ENCODE peak calls at places on chromosome 4, in seven cellular contexts. A, B, I, P, Y, R and Q are unnamed samples.

GRCh38 chr4:143025111-143025704 is 159.5 kb upstream of the USP38 start:
- DNase-seq in A (no peak), B (no peak), I (no peak), P (no peak), Y (no peak), R (peak), Q (peak)

GRCh38 chr4:25050370-25051098 is 19.8 kb upstream of the LGI2 start:
- DNase-seq in A (no peak), B (no peak), I (no peak), P (no peak), Y (no peak), R (no peak), Q (no peak)

GRCh38 chr4:153792007-153792892 is 3.4 kb upstream of the SFRP2 start:
- DNase-seq in A (peak), B (peak), I (no peak), P (peak), Y (peak), R (peak), Q (no peak)

GRCh38 chr4:158810487-158811215 is 41.8 kb downstream of the FNIP2 start:
- DNase-seq in A (peak), B (no peak), I (peak), P (no peak), Y (no peak), R (no peak), Q (peak)

GRCh38 chr4:107210450-107211239 is 174.5 kb upstream of the DKK2 start:
- DNase-seq in A (no peak), B (no peak), I (no peak), P (no peak), Y (no peak), R (no peak), Q (no peak)

GRCh38 chr4:100838286-100838685 is 320.5 kb upstream of the EMCN start:
- DNase-seq in A (no peak), B (no peak), I (no peak), P (no peak), Y (no peak), R (no peak), Q (no peak)

GRCh38 chr4:26891054-26891453 is 30.4 kb downstream of the STIM2 start:
- DNase-seq in A (no peak), B (no peak), I (no peak), P (no peak), Y (no peak), R (no peak), Q (no peak)

GRCh38 chr4:33722800-33723511 is 2521.4 kb downstream of the ARAP2 start:
- DNase-seq in A (no peak), B (no peak), I (no peak), P (no peak), Y (no peak), R (no peak), Q (no peak)

GRCh38 chr4:158020175-158020574 is 152.7 kb downstream of the GASK1B start:
- DNase-seq in A (no peak), B (no peak), I (peak), P (no peak), Y (no peak), R (no peak), Q (no peak)

GRCh38 chr4:112897548-112897947 is 151.9 kb upstream of the ANK2 start:
- DNase-seq in A (no peak), B (no peak), I (no peak), P (no peak), Y (no peak), R (no peak), Q (no peak)

GRCh38 chr4:121192500-121192899 is 28.4 kb upstream of the TNIP3 start:
- DNase-seq in A (no peak), B (no peak), I (peak), P (no peak), Y (no peak), R (peak), Q (no peak)

GRCh38 chr4:124803641-124804040 is 91.1 kb upstream of the ANKRD50 start:
- DNase-seq in A (no peak), B (no peak), I (no peak), P (no peak), Y (no peak), R (no peak), Q (no peak)

GRCh38 chr4:126479709-126480108 is 1153.0 kb upstream of the INTU start:
- DNase-seq in A (no peak), B (no peak), I (no peak), P (no peak), Y (no peak), R (no peak), Q (no peak)

GRCh38 chr4:4585012-4585670 is 43.3 kb upstream of the STX18 start:
- DNase-seq in A (no peak), B (no peak), I (peak), P (no peak), Y (no peak), R (no peak), Q (no peak)

GRCh38 chr4:182871616-182872015 is 45.6 kb downstream of the DCTD start:
- DNase-seq in A (no peak), B (no peak), I (no peak), P (no peak), Y (no peak), R (no peak), Q (no peak)

GRCh38 chr4:122542411-122543236 is 78.2 kb downstream of the IL21 start:
- DNase-seq in A (no peak), B (no peak), I (no peak), P (no peak), Y (no peak), R (no peak), Q (no peak)

GRCh38 chr4:22969314-22969896 is 276.7 kb downstream of the GBA3 start:
- DNase-seq in A (no peak), B (no peak), I (peak), P (no peak), Y (no peak), R (no peak), Q (no peak)

GRCh38 chr4:20253799-20254409 is 2.2 kb downstream of the SLIT2 start:
- DNase-seq in A (peak), B (no peak), I (peak), P (no peak), Y (peak), R (peak), Q (no peak)

GRCh38 chr4:158599150-158599549 is 72.5 kb downstream of the C4orf46 start:
- DNase-seq in A (no peak), B (no peak), I (no peak), P (no peak), Y (no peak), R (no peak), Q (no peak)

GRCh38 chr4:44351069-44351468 is 97.5 kb downstream of the KCTD8 start:
- DNase-seq in A (no peak), B (no peak), I (no peak), P (no peak), Y (no peak), R (no peak), Q (no peak)

GRCh38 chr4:127533028-127533700 is 99.6 kb upstream of the INTU start:
- DNase-seq in A (peak), B (no peak), I (no peak), P (no peak), Y (no peak), R (no peak), Q (no peak)